ENCODE peak calls at places on chromosomes 16 and 17, in five cellular contexts. S is K562, P is HepG2, R is GM12878, A is upper lobe of left lung. F is an unnamed sample.

GRCh38 chr17:51275381-51275780 is 15.0 kb downstream of the UTP18 start:
- ATAC-seq in S (no peak), P (no peak), R (no peak), A (no peak), F (no peak)

GRCh38 chr16:14449334-14449733 is 180.7 kb downstream of the PARN start:
- ATAC-seq in S (no peak), P (no peak), R (no peak), A (no peak), F (no peak)

GRCh38 chr16:57041182-57042156 is 50.9 kb upstream of the CPNE2 start:
- ATAC-seq in S (no peak), P (no peak), R (peak; percentile 67), A (no peak), F (no peak)

GRCh38 chr17:43069368-43069898 is 44.4 kb downstream of the RND2 start:
- ATAC-seq in S (no peak), P (peak; percentile 32), R (no peak), A (no peak), F (no peak)

GRCh38 chr16:72877374-72878028 is 170.4 kb downstream of the ZFHX3 start:
- ATAC-seq in S (peak; percentile 42), P (peak; percentile 77), R (no peak), A (peak; percentile 69), F (peak; percentile 23)

GRCh38 chr16:19118938-19119431 is 5.2 kb downstream of the ITPRIPL2 start:
- ATAC-seq in S (peak; percentile 83), P (no peak), R (peak; percentile 2), A (peak; percentile 47), F (peak; percentile 52)

GRCh38 chr17:56786989-56787482 is 46.7 kb downstream of the C17orf67 start:
- ATAC-seq in S (no peak), P (peak; percentile 82), R (peak; percentile 95), A (peak; percentile 54), F (no peak)

GRCh38 chr17:17353625-17354484 is 50.7 kb downstream of the NT5M start:
- ATAC-seq in S (no peak), P (no peak), R (no peak), A (no peak), F (no peak)

GRCh38 chr17:79752175-79752574 is 21.4 kb downstream of the ENPP7 start:
- ATAC-seq in S (no peak), P (no peak), R (no peak), A (no peak), F (no peak)

GRCh38 chr17:81651692-81652091 is 4.7 kb downstream of the PDE6G start:
- ATAC-seq in S (peak; percentile 53), P (peak; percentile 59), R (no peak), A (no peak), F (no peak)

GRCh38 chr17:38328620-38329019 is 15.1 kb downstream of the GPR179 start:
- ATAC-seq in S (no peak), P (no peak), R (no peak), A (no peak), F (no peak)

GRCh38 chr17:19703776-19704371 is 12.5 kb downstream of the SLC47A2 start:
- ATAC-seq in S (no peak), P (peak; percentile 73), R (no peak), A (peak; percentile 24), F (no peak)

GRCh38 chr16:4895366-4895765 is 41.6 kb downstream of the PPL start:
- ATAC-seq in S (no peak), P (no peak), R (no peak), A (no peak), F (no peak)

GRCh38 chr16:11257131-11257938 is 1.3 kb upstream of the SOCS1 start:
- ATAC-seq in S (peak; percentile 68), P (peak; percentile 72), R (peak; percentile 33), A (peak; percentile 89), F (peak; percentile 51)

GRCh38 chr16:67470314-67470713 is 10.6 kb downstream of the ATP6V0D1 start:
- ATAC-seq in S (no peak), P (no peak), R (no peak), A (peak; percentile 63), F (peak; percentile 30)

GRCh38 chr17:78557598-78558039 is 19.6 kb downstream of the DNAH17 start:
- ATAC-seq in S (no peak), P (peak; percentile 36), R (no peak), A (no peak), F (no peak)

GRCh38 chr16:54937673-54938350 is 7.1 kb downstream of the IRX5 start:
- ATAC-seq in S (no peak), P (no peak), R (no peak), A (peak; percentile 5), F (no peak)

GRCh38 chr16:19429271-19429670 is 11.6 kb downstream of the TMC5 start:
- ATAC-seq in S (no peak), P (no peak), R (no peak), A (peak; percentile 64), F (no peak)

GRCh38 chr17:73203135-73203787 is 10.4 kb downstream of the COG1 start:
- ATAC-seq in S (no peak), P (peak; percentile 41), R (peak; percentile 91), A (no peak), F (peak; percentile 62)

GRCh38 chr16:78230832-78231231 is 131.4 kb downstream of the WWOX start:
- ATAC-seq in S (no peak), P (no peak), R (no peak), A (no peak), F (no peak)

GRCh38 chr17:10875984-10876555 is 38.2 kb upstream of the PIRT start:
- ATAC-seq in S (peak; percentile 75), P (peak; percentile 84), R (peak; percentile 82), A (no peak), F (no peak)

GRCh38 chr16:87956771-87957279 is 5.6 kb downstream of the BANP start:
- ATAC-seq in S (peak; percentile 68), P (no peak), R (peak; percentile 61), A (no peak), F (no peak)

GRCh38 chr17:17190188-17190587 is 15.9 kb downstream of the PLD6 start:
- ATAC-seq in S (peak; percentile 25), P (peak; percentile 89), R (no peak), A (no peak), F (no peak)

GRCh38 chr17:34519286-34519685 is 60.1 kb upstream of the TMEM132E start:
- ATAC-seq in S (peak; percentile 88), P (peak; percentile 76), R (peak; percentile 61), A (no peak), F (no peak)

GRCh38 chr16:81137754-81138153 is 41.6 kb upstream of the GCSH start:
- ATAC-seq in S (no peak), P (no peak), R (no peak), A (peak; percentile 25), F (no peak)

GRCh38 chr16:17287401-17287800 is 183.4 kb downstream of the XYLT1 start:
- ATAC-seq in S (no peak), P (no peak), R (no peak), A (no peak), F (peak; percentile 3)

GRCh38 chr16:65782537-65783290 is 583.8 kb upstream of the CDH5 start:
- ATAC-seq in S (no peak), P (no peak), R (no peak), A (no peak), F (no peak)

GRCh38 chr17:64070213-64070612 is 49.8 kb upstream of the ICAM2 start:
- ATAC-seq in S (no peak), P (no peak), R (no peak), A (no peak), F (no peak)

GRCh38 chr16:88906535-88907105 is 40.2 kb upstream of the PABPN1L start:
- ATAC-seq in S (no peak), P (no peak), R (no peak), A (no peak), F (no peak)

GRCh38 chr16:47604306-47604705 is 143.2 kb downstream of the PHKB start:
- ATAC-seq in S (no peak), P (no peak), R (no peak), A (no peak), F (no peak)

GRCh38 chr17:29753845-29754439 is 131.2 kb upstream of the CORO6 start:
- ATAC-seq in S (no peak), P (no peak), R (peak; percentile 81), A (no peak), F (no peak)
- TF ChIP-seq CTCF in S (no peak), P (no peak), R (no peak), A (no peak), F (no peak)

DNA sequence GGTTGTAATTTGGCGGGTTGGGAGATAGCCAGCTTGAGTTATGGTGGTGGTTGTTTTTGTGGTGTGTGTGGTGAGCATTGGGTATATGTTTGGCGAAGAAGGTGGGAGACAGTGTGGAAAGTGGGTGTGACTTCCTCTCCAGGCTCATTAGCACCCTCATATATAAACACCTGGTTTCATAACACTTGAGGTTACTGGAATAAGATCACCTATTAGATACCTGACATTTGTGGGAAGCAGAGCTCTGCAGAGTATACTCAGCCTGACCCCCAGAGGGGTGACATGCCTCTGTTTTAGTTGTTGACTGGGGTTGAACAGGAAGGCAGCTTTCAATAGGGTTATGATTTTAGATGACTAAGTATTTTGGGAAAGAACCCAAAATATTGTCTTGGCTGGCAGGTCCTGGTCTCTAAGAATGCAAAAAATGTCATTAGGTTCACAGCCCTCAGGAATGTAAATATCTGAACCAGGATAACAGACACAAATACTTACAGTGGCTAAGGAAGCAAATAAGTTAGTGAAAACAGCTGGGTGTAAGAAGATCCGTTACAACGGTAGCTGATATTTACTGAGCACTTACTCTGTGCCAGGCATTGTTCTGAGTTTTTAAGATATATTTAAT is 18.3 kb upstream of the EFCAB13 start:
- ATAC-seq in S (no peak), P (peak; percentile 48), R (peak; percentile 63), A (peak; percentile 88), F (peak; percentile 77)
- TF ChIP-seq EP300 in S (no peak), P (no peak), R (no peak), A (no peak), F (no peak)

GRCh38 chr17:6386041-6386630 is 48.8 kb downstream of the AIPL1 start:
- ATAC-seq in S (no peak), P (no peak), R (no peak), A (no peak), F (no peak)

GRCh38 chr17:6384481-6384880 is 50.4 kb downstream of the AIPL1 start:
- ATAC-seq in S (no peak), P (no peak), R (no peak), A (no peak), F (no peak)

GRCh38 chr17:6377906-6378305 is 57.0 kb downstream of the AIPL1 start:
- ATAC-seq in S (no peak), P (no peak), R (no peak), A (no peak), F (no peak)

GRCh38 chr17:6381052-6381451 is 53.9 kb downstream of the AIPL1 start:
- ATAC-seq in S (no peak), P (no peak), R (no peak), A (no peak), F (no peak)

DNA sequence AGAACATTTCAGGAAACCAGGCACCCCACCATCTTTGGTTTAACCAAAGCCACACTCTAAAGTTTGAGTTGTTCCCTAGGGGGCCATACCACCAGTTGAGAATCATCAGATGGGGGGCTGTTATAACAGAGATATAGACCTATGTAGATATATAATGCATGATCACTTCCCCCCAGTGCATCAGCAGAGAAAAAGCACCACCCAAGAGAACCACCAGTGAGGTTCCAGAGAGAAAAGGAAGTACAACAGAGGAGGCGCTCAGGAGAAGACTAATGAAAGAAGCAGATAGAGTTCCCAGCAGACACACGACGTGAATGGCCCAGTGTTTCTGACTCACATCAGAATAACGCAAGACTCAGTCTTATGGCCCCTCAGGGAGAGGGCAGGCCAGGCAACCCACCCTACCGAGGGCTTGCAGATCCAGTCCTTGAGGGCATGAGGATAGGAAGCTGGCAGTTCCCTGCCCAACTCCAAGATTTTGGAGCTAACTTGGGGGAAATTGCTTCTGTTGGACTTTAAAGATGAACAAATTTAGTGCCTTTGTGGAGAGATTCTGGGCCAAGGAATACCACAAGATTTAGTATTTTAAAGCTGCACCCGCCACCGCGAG is 53.3 kb downstream of the AIPL1 start:
- ATAC-seq in S (no peak), P (no peak), R (no peak), A (no peak), F (no peak)
- TF ChIP-seq CTCF in S (no peak), P (no peak), R (no peak), A (no peak), F (no peak)

GRCh38 chr17:4420692-4421131 is 13.0 kb upstream of the SPNS3 start:
- ATAC-seq in S (peak; percentile 92), P (peak; percentile 85), R (peak; percentile 98), A (peak; percentile 91), F (peak; percentile 77)
- TF ChIP-seq EP300 in S (no peak), P (no peak), R (no peak), A (no peak), F (no peak)

F was measured in gastroesophageal sphincter.